ENCODE peak calls at places on chromosomes 11 and 22, in ten cellular contexts. H is stomach, R is IMR-90, X is spleen, N is sigmoid colon, U is breast epithelium, S is uterus, M is esophagus squamous epithelium, K is body of pancreas, Q is H1. F is an unnamed sample.

GRCh38 chr11:3080104-3080503 is 22.9 kb upstream of the CARS1 start:
- DNase-seq in S (no peak), U (no peak), Q (no peak), H (no peak), N (no peak), K (no peak), R (peak), M (no peak), X (no peak), F (no peak)

GRCh38 chr22:47597041-47597440 is 834.6 kb downstream of the TBC1D22A start:
- DNase-seq in R (no peak), N (peak), U (no peak), Q (no peak), H (no peak), M (no peak), S (no peak), K (no peak), X (no peak), F (no peak)

GRCh38 chr11:126210871-126211235 is 597 bp downstream of the RPUSD4 start:
- DNase-seq in Q (no peak), N (no peak), S (no peak), R (no peak), K (no peak), M (no peak), U (no peak), H (no peak), X (no peak), F (no peak)

GRCh38 chr11:31325162-31325561 is 44.4 kb downstream of the DCDC1 start:
- DNase-seq in U (no peak), Q (no peak), S (no peak), H (no peak), X (no peak), K (no peak), R (peak), M (no peak), N (no peak), F (peak)

GRCh38 chr22:35446365-35446764 is 46.4 kb downstream of the MCM5 start:
- DNase-seq in H (no peak), S (peak), Q (no peak), N (peak), R (peak), K (no peak), X (no peak), M (no peak), U (no peak), F (peak)

GRCh38 chr22:46758867-46759290 is 3.6 kb upstream of the TBC1D22A start:
- DNase-seq in U (no peak), H (peak), Q (peak), M (no peak), S (no peak), N (no peak), K (peak), R (peak), X (peak), F (no peak)

GRCh38 chr11:59839615-59840014 is 5.7 kb downstream of the CBLIF start:
- DNase-seq in S (no peak), Q (no peak), U (no peak), K (no peak), R (no peak), M (no peak), N (no peak), H (no peak), X (no peak), F (no peak)

GRCh38 chr11:97722065-97722464 is 1298.7 kb upstream of the CNTN5 start:
- DNase-seq in S (no peak), Q (no peak), X (no peak), M (no peak), R (peak), N (no peak), K (no peak), U (no peak), H (no peak), F (peak)

GRCh38 chr11:108609681-108610080 is 16.1 kb upstream of the EXPH5 start:
- DNase-seq in Q (no peak), H (no peak), K (no peak), M (no peak), R (peak), S (no peak), U (no peak), X (no peak), N (no peak), F (no peak)

GRCh38 chr11:104897891-104898684 is at the start of gene CASP12:
- DNase-seq in U (no peak), X (no peak), M (no peak), R (peak), Q (no peak), K (peak), S (peak), H (no peak), N (no peak), F (no peak)

GRCh38 chr11:115724709-115725108 is 220.5 kb upstream of the CADM1 start:
- DNase-seq in X (no peak), Q (no peak), R (peak), U (no peak), K (no peak), M (no peak), H (no peak), S (no peak), N (no peak), F (no peak)

GRCh38 chr22:49452362-49452946 is 375.2 kb downstream of the BRD1 start:
- DNase-seq in X (no peak), Q (no peak), K (no peak), S (no peak), R (no peak), U (no peak), M (no peak), N (no peak), H (no peak), F (no peak)

GRCh38 chr22:47175151-47175760 is 412.8 kb downstream of the TBC1D22A start:
- DNase-seq in H (no peak), X (peak), M (no peak), N (peak), R (peak), U (no peak), K (peak), S (no peak), Q (no peak), F (no peak)

GRCh38 chr22:41913842-41914534 is 886 bp downstream of the SHISA8 start:
- DNase-seq in K (no peak), H (no peak), R (no peak), U (no peak), N (no peak), Q (no peak), X (no peak), M (no peak), S (no peak), F (no peak)

GRCh38 chr11:721913-722811 is 16.1 kb downstream of the EPS8L2 start:
- DNase-seq in S (no peak), N (no peak), K (no peak), H (no peak), R (no peak), Q (no peak), M (no peak), U (no peak), X (peak), F (no peak)

GRCh38 chr11:721347-721912 is 15.4 kb downstream of the EPS8L2 start:
- DNase-seq in M (no peak), X (peak), U (no peak), S (no peak), R (no peak), Q (no peak), K (no peak), H (no peak), N (no peak), F (no peak)

GRCh38 chr11:720017-720641 is 14.1 kb downstream of the EPS8L2 start:
- DNase-seq in H (no peak), M (no peak), U (no peak), X (no peak), N (no peak), Q (no peak), K (no peak), R (no peak), S (no peak), F (no peak)

GRCh38 chr11:719214-720016 is 13.4 kb downstream of the EPS8L2 start:
- DNase-seq in U (no peak), Q (no peak), N (no peak), S (no peak), K (no peak), H (no peak), R (no peak), M (no peak), X (no peak), F (no peak)

DNA sequence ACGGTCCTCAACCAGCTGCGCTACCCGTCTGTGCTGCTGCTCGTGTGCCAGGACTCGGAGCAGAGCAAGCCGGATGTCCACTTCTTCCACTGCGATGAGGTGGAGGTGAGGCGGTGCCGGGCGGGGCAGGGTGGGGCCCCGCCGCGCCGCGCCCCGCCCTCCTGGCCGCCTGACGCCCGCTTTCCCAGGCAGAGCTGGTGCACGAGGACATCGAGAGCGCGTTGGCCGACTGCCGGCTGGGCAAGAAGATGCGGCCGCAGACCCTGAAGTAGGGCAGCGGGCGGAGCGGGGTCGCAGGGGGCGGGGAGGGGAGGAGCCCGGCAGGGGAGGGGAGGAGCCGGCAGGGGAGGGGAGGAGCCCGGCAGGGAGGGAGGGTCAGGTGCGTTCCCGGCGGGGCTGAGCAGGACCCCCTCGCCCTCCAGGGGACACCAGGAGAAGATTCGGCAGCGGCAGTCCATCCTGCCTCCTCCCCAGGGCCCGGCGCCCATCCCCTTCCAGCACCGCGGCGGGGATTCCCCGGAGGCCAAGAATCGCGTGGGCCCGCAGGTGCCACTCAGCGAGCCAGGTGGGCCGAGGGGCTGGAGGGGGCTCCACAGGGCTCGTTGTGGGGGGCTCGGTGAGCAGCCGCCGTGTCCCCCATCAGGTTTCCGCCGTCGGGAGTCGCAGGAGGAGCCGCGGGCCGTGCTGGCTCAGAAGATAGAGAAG is 14.8 kb downstream of the EPS8L2 start:
- DNase-seq in X (peak), S (no peak), U (no peak), K (no peak), M (no peak), N (no peak), H (peak), R (peak), Q (peak), F (no peak)
- TF ChIP-seq POLR2A in X (no peak), S (no peak), U (no peak), K (no peak), M (no peak), N (no peak), H (no peak), R (no peak), Q (peak), F (no peak)

DNA sequence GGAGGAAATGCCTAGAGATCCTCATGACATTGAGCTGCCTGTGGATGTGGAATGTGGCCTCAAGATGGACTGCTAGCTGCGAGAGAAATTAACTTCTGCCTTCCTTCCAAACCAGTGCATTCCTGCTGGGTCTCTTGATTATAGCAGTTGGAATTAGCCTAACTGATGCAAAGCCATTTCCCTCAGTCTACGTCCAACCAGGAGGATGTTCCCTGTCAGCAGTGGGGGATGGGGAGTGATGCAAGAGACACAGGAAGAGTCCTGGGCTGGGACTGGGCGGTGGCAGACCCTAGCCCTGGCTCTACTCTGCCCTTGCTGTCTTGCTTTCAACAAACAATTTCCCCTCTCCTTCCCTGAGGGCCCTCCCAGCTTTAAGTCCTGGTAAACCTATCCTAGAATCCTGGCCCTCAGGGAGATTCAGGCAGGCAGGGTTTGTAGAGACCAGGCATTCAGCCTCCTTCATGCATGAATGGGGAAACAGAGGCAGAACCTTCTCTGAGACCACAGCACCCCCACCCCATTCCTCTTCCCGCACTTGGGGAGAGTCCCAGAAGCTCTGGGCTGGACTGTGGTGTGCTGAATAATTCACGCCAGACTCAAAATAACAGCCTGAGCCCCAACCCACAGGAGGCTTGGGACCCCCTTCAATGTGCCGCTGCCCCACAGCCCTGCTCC is 17.0 kb downstream of the C11orf96 start:
- DNase-seq in N (no peak), U (no peak), X (no peak), Q (no peak), K (no peak), S (peak), R (no peak), M (no peak), H (no peak), F (no peak)
- TF ChIP-seq POLR2A in N (no peak), U (no peak), X (no peak), Q (no peak), K (no peak), S (no peak), R (no peak), M (no peak), H (no peak), F (no peak)

GRCh38 chr11:93051181-93051580 is 81.7 kb downstream of the MTNR1B start:
- DNase-seq in X (no peak), Q (no peak), K (no peak), H (no peak), S (no peak), R (peak), N (no peak), U (no peak), M (no peak), F (no peak)

GRCh38 chr11:93053864-93054263 is 84.4 kb downstream of the MTNR1B start:
- DNase-seq in U (no peak), X (no peak), R (no peak), N (no peak), H (no peak), M (no peak), S (no peak), Q (no peak), K (no peak), F (no peak)

GRCh38 chr11:93054881-93055280 is 85.4 kb downstream of the MTNR1B start:
- DNase-seq in R (peak), M (no peak), K (no peak), H (no peak), Q (no peak), X (no peak), N (no peak), S (no peak), U (no peak), F (peak)

GRCh38 chr11:93054279-93054678 is 84.8 kb downstream of the MTNR1B start:
- DNase-seq in Q (no peak), U (no peak), R (peak), K (no peak), X (no peak), N (no peak), M (no peak), S (no peak), H (no peak), F (no peak)

DNA sequence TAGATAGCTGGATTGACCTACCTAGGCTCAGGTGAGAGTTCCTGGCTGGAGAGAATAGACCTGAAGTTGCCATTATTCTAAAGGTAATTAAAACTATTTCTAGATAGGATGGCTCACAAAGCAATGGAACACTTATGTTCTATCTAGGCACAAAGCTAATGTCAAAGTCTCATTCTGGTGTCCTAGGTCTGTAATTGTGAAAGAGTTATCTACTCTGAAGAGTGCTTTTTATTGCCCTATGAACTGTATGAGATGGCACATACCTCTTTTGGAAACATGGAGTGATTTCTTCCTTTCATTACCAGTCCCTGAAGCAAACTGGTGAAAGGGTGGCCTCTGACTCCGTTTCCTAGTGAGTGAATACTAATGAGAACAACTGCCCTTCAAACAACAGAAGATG is 80.3 kb downstream of the MTNR1B start:
- DNase-seq in H (no peak), R (no peak), S (no peak), K (no peak), X (no peak), N (no peak), Q (no peak), M (no peak), U (no peak), F (no peak)
- TF ChIP-seq POLR2A in H (no peak), R (no peak), S (no peak), K (no peak), X (no peak), N (no peak), Q (no peak), M (no peak), U (no peak), F (no peak)

GRCh38 chr11:6389921-6390717 is at the start of gene SMPD1:
- DNase-seq in R (peak), X (peak), M (peak), N (peak), H (peak), U (peak), S (peak), K (peak), Q (peak), F (peak)
- TF ChIP-seq POLR2A in R (peak), X (peak), M (peak), N (peak), H (no peak), U (peak), S (peak), K (peak), Q (peak), F (peak)

DNA sequence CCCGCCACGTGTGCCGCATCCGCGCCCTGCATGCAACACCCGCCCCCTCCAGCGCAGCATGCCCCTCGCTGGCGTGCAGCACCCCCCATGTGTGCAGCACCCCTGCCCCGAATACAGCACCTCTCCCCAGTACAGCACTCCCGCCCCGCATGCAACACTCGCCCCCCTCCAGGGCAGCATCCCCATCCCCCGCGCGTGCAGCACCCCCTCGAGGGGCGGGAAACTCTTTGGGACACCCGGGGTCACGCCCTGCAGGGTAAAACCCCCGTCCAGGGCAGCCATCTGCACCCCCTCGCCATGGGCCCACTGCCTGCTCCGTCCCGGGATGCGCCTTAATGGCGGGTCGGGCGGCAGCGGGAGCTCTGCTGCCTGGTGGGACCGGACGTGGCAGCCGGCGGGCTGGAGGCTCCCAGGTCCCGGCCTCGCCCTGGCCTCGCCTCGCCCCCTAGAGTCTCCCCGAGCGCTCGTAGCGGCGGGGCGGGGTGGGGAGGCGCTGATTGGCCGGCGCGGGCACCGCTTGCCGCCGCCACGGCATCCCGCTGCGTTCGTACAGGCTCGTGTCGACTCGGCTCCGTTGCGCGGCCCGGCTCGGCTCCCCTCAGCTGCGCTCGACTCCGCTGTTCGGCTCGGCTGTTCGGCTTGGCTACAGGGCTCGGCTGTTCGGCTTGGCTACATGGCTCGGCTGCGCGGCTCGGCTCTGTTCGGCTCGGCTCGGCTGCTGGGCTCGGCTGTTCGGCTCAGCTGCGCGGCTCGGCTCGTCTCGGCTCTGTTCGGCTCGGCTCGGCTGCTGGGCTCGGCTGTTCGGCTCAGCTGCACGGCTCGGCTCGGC is 417 bp upstream of the BRSK2 start:
- DNase-seq in N (peak), Q (peak), S (peak), X (peak), H (peak), U (peak), M (peak), K (peak), R (peak), F (peak)
- TF ChIP-seq POLR2A in N (no peak), Q (no peak), S (no peak), X (no peak), H (no peak), U (no peak), M (no peak), K (no peak), R (no peak), F (peak)

DNA sequence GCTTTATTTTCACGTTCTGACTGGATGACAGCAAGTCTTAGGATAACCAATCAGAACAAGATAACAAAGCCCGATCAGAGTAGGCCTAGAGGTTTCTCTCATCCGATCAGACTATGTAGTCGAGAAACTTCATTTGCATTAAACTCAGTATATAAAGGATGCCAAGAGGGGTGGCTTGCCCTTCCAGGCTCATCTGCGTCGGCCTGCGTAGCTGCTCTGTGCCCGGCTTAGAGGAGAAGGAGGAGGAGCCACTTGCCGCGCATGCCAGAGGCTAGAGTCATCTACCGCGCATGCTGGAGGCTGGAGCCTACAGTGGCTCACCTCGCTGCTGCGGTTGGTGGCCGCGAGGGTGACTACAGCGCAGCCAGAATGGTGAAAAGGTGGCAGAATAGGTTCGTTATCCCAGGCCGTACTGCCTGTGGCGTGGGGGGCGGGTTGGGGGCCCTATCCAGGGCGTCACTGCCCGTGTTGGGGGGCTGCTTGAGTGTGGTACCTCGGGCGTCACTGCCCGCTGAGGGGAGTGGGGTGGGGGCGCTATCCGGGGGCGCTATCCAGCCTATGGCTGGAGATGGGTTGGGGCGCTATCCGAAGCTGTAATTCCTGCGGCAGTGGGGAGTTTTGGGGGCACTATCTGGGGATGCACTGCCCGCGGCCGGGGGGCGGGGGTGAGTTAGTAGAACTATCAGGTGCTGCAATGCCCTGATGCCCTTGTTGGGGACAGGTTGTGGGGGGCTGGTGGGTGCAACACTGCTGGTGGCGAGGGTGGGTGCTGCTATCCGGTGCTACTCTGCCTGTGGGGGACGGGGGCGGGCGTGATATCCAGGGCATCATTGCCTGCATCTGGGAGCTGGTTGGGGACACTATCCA is at the start of gene RFPL2:
- DNase-seq in U (no peak), N (no peak), S (no peak), H (no peak), R (peak), M (no peak), X (no peak), Q (peak), K (peak), F (no peak)
- TF ChIP-seq POLR2A in U (no peak), N (no peak), S (no peak), H (no peak), R (no peak), M (no peak), X (no peak), Q (no peak), K (no peak), F (no peak)

F was measured in H54.